ENCODE peak calls at places on chromosomes 3 and 15, in nine cellular contexts. W, A, N, L, U, J, R, X and F are unnamed samples.

GRCh38 chr15:78453447-78453846 is 15.4 kb downstream of the IREB2 start:
- DNase-seq in L (no peak), A (no peak), J (no peak), N (no peak), U (no peak), W (no peak), R (no peak), X (no peak), F (no peak)

GRCh38 chr3:51280171-51280570 is 104.9 kb upstream of the MANF start:
- DNase-seq in J (no peak), U (no peak), W (no peak), X (no peak), L (no peak), R (no peak), A (no peak), N (no peak), F (no peak)

GRCh38 chr3:180306691-180307090 is 270.0 kb upstream of the PEX5L start:
- DNase-seq in N (no peak), L (peak; percentile 9), U (no peak), X (no peak), R (no peak), J (no peak), W (no peak), A (no peak), F (peak; percentile 80)

GRCh38 chr3:72847751-72848702 is at the start of gene SHQ1:
- DNase-seq in W (peak; percentile 89), X (peak; percentile 91), J (peak; percentile 94), A (peak; percentile 67), R (peak; percentile 98), N (peak; percentile 54), L (peak; percentile 96), U (peak; percentile 69), F (peak; percentile 89)

GRCh38 chr3:148149556-148149955 is 548.1 kb upstream of the AGTR1 start:
- DNase-seq in R (no peak), L (no peak), N (no peak), U (no peak), W (no peak), J (no peak), X (no peak), A (no peak), F (no peak)

GRCh38 chr15:70703483-70703882 is 59.9 kb downstream of the UACA start:
- DNase-seq in J (no peak), L (peak; percentile 39), X (no peak), N (no peak), W (no peak), A (no peak), U (no peak), R (no peak), F (no peak)

GRCh38 chr3:49098910-49099630 is 5.2 kb upstream of the QRICH1 start:
- DNase-seq in N (no peak), J (no peak), R (peak; percentile 8), U (no peak), W (no peak), A (no peak), L (no peak), X (no peak), F (no peak)

GRCh38 chr3:12916159-12916558 is 74.8 kb upstream of the RPL32 start:
- DNase-seq in R (no peak), L (no peak), U (no peak), W (no peak), N (no peak), J (no peak), A (no peak), X (peak; percentile 36), F (no peak)

GRCh38 chr3:105385868-105386508 is 19.3 kb downstream of the ALCAM start:
- DNase-seq in N (no peak), L (no peak), U (no peak), R (no peak), X (no peak), A (no peak), J (no peak), W (no peak), F (no peak)

GRCh38 chr3:22981861-22982260 is 221.3 kb upstream of the UBE2E2 start:
- DNase-seq in W (no peak), N (no peak), R (no peak), A (no peak), X (no peak), J (no peak), U (no peak), L (no peak), F (no peak)

GRCh38 chr3:139778884-139779283 is 101.1 kb upstream of the NMNAT3 start:
- DNase-seq in X (no peak), U (no peak), J (no peak), A (no peak), L (no peak), N (no peak), W (no peak), R (no peak), F (no peak)

GRCh38 chr3:108271626-108272025 is 24.7 kb upstream of the HHLA2 start:
- DNase-seq in L (peak; percentile 15), W (no peak), U (no peak), N (no peak), R (no peak), J (no peak), A (no peak), X (no peak), F (no peak)

GRCh38 chr3:37916685-37917084 is 55.0 kb downstream of the CTDSPL start:
- DNase-seq in L (no peak), N (no peak), U (no peak), R (no peak), A (no peak), W (no peak), X (no peak), J (no peak), F (no peak)

GRCh38 chr3:136882575-136882974 is 20.6 kb downstream of the NCK1 start:
- DNase-seq in N (peak; percentile 44), A (no peak), U (no peak), W (no peak), R (no peak), J (no peak), X (no peak), L (no peak), F (no peak)

GRCh38 chr3:179788996-179789395 is 136.2 kb downstream of the USP13 start:
- DNase-seq in J (no peak), A (no peak), R (no peak), L (no peak), W (no peak), X (no peak), U (no peak), N (no peak), F (no peak)

GRCh38 chr3:128335621-128336296 is 130.9 kb downstream of the DNAJB8 start:
- DNase-seq in A (no peak), U (no peak), N (no peak), J (no peak), X (no peak), W (no peak), L (no peak), R (no peak), F (no peak)

GRCh38 chr3:114213262-114213668 is 24.1 kb downstream of the ZNF80 start:
- DNase-seq in J (no peak), L (peak; percentile 54), X (no peak), W (no peak), U (no peak), R (no peak), N (no peak), A (no peak), F (no peak)

GRCh38 chr3:5082658-5083030 is 39.4 kb upstream of the ARL8B start:
- DNase-seq in U (no peak), X (no peak), R (no peak), W (no peak), J (no peak), A (no peak), L (no peak), N (no peak), F (no peak)

GRCh38 chr3:55488398-55489055 is 1.4 kb upstream of the WNT5A start:
- DNase-seq in A (no peak), X (no peak), R (peak; percentile 68), J (no peak), L (peak; percentile 90), U (peak; percentile 80), N (no peak), W (peak; percentile 71), F (peak; percentile 54)

GRCh38 chr15:31221936-31222515 is 104.6 kb upstream of the KLF13 start:
- DNase-seq in U (no peak), N (no peak), A (no peak), L (no peak), J (no peak), R (no peak), W (no peak), X (no peak), F (no peak)

GRCh38 chr3:192409203-192409837 is 318.0 kb downstream of the FGF12 start:
- DNase-seq in J (no peak), U (no peak), W (peak; percentile 31), R (peak; percentile 53), X (no peak), N (peak; percentile 8), A (no peak), L (peak; percentile 53), F (peak; percentile 63)